ENCODE peak calls at places on chromosome 7, in eight cellular contexts. A is K562, Q is upper lobe of right lung, Z is right lobe of liver, C is cardiac muscle cell, L is PC-3, U is endodermal cell, O is MM.1S. B is an unnamed sample.

GRCh38 chr7:5429857-5430611 is 6.4 kb upstream of the TNRC18 start:
- DNase-seq in Q (no peak), U (peak; percentile 81), O (no peak), A (no peak), C (peak; percentile 49), Z (peak; percentile 71), L (peak; percentile 69), B (peak; percentile 56)

GRCh38 chr7:143145-143751 is 49.1 kb upstream of the FAM20C start:
- DNase-seq in A (no peak), O (no peak), L (no peak), C (no peak), Q (peak; percentile 56), Z (no peak), U (no peak), B (no peak)

GRCh38 chr7:50812847-50813475 is 30.3 kb upstream of the GRB10 start:
- DNase-seq in C (peak; percentile 60), Z (peak; percentile 77), L (peak; percentile 90), Q (peak; percentile 78), A (no peak), U (peak; percentile 61), O (no peak), B (peak; percentile 81)

GRCh38 chr7:132450188-132450587 is 126.1 kb downstream of the PLXNA4 start:
- DNase-seq in O (no peak), L (no peak), U (no peak), C (no peak), Z (no peak), Q (no peak), A (no peak), B (no peak)

GRCh38 chr7:55163733-55164132 is 144.9 kb downstream of the EGFR start:
- DNase-seq in Z (no peak), O (no peak), L (no peak), U (no peak), Q (no peak), A (no peak), C (peak; percentile 14), B (no peak)

GRCh38 chr7:5559586-5559985 is 136.0 kb upstream of the TNRC18 start:
- DNase-seq in C (no peak), L (no peak), O (no peak), U (no peak), Z (no peak), A (peak; percentile 3), Q (no peak), B (no peak)

GRCh38 chr7:1340031-1340430 is 107.4 kb downstream of the UNCX start:
- DNase-seq in A (no peak), Q (no peak), C (no peak), O (no peak), U (no peak), Z (no peak), L (no peak), B (no peak)

GRCh38 chr7:80414331-80414730 is 97.5 kb downstream of the GNAT3 start:
- DNase-seq in U (no peak), A (no peak), O (no peak), Q (no peak), C (no peak), L (no peak), Z (no peak), B (no peak)

GRCh38 chr7:35015346-35015859 is 21.9 kb downstream of the DPY19L1 start:
- DNase-seq in L (no peak), A (no peak), Q (no peak), U (peak; percentile 73), Z (no peak), C (no peak), O (no peak), B (no peak)

GRCh38 chr7:100022621-100023020 is 7.2 kb downstream of the ZKSCAN1 start:
- DNase-seq in A (no peak), Q (peak; percentile 5), O (no peak), Z (peak; percentile 51), U (no peak), L (peak; percentile 48), C (no peak), B (no peak)

GRCh38 chr7:80630611-80631010 is 7.8 kb upstream of the CD36 start:
- DNase-seq in C (no peak), A (no peak), O (no peak), U (no peak), L (no peak), Z (no peak), Q (no peak), B (no peak)

GRCh38 chr7:108347616-108348015 is 108.6 kb downstream of the NRCAM start:
- DNase-seq in U (peak; percentile 92), Z (no peak), L (peak; percentile 49), Q (no peak), A (no peak), O (no peak), C (peak; percentile 79), B (no peak)

GRCh38 chr7:81833401-81833800 is 63.6 kb upstream of the HGF start:
- DNase-seq in Z (no peak), L (no peak), C (no peak), U (no peak), O (peak; percentile 15), A (no peak), Q (no peak), B (no peak)

GRCh38 chr7:151440799-151441443 is 980 bp upstream of the CRYGN start:
- DNase-seq in O (no peak), U (no peak), L (no peak), Z (no peak), A (no peak), C (no peak), Q (peak; percentile 48), B (no peak)

GRCh38 chr7:106155027-106155426 is 42.9 kb upstream of the SYPL1 start:
- DNase-seq in Q (no peak), L (no peak), U (peak; percentile 0), C (no peak), Z (no peak), O (no peak), A (no peak), B (no peak)

GRCh38 chr7:39186131-39186530 is 208.4 kb downstream of the POU6F2 start:
- DNase-seq in Z (no peak), O (no peak), C (peak; percentile 11), A (no peak), Q (no peak), L (no peak), U (no peak), B (no peak)

GRCh38 chr7:1646957-1647891 is 22.9 kb upstream of the ELFN1 start:
- DNase-seq in O (no peak), U (peak; percentile 37), L (no peak), A (no peak), Z (no peak), Q (no peak), C (no peak), B (peak; percentile 40)

GRCh38 chr7:135808206-135808605 is 59.6 kb upstream of the FAM180A start:
- DNase-seq in U (no peak), C (no peak), A (no peak), L (no peak), Q (no peak), Z (no peak), O (no peak), B (no peak)

GRCh38 chr7:11716185-11716584 is 115.8 kb downstream of the THSD7A start:
- DNase-seq in U (no peak), L (peak; percentile 80), C (no peak), A (no peak), O (no peak), Z (peak; percentile 25), Q (no peak), B (peak; percentile 13)

GRCh38 chr7:22787936-22788335 is 34.7 kb downstream of the TOMM7 start:
- DNase-seq in O (no peak), Q (no peak), Z (no peak), C (no peak), L (no peak), A (no peak), U (no peak), B (no peak)

GRCh38 chr7:81267508-81267907 is 348.7 kb upstream of the SEMA3C start:
- DNase-seq in U (no peak), Q (no peak), A (no peak), O (no peak), C (no peak), Z (no peak), L (peak; percentile 64), B (no peak)

GRCh38 chr7:47301078-47301477 is 280.8 kb downstream of the TNS3 start:
- DNase-seq in Z (no peak), L (no peak), U (peak; percentile 86), Q (no peak), A (no peak), C (no peak), O (no peak), B (no peak)
- TF ChIP-seq CTCF in Z (no peak), L (no peak), U (peak; percentile 65), Q (no peak), A (peak; percentile 11), C (no peak), O (no peak), B (no peak)

DNA sequence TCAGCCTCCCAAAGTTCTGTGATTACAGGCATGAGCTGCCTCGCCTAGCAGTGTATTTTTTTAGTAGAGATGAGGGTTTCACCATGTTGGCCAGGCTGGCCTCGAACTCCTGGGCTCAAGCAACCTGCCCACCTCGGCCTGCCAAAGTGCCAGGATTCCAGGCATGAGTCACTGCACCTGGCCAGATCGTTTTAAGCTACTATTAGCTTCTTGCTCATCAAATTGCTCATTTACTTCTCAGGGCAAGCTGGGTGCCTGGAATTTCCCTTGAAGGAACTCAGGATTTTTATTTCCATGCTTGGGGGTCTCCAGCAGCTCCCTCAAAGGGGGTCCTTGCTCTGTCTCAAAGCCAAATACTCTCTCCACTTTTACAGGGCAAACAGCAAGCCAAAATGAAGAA is 798.0 kb upstream of the AUTS2 start:
- DNase-seq in A (no peak), L (no peak), Z (no peak), O (no peak), C (no peak), Q (no peak), U (no peak), B (no peak)
- H3K27ac ChIP-seq in A (no peak overlapping the region), L (no peak overlapping the region), Z (no peak overlapping the region), O (no peak overlapping the region), C (no peak overlapping the region), Q (no peak overlapping the region), U (no peak overlapping the region), B (no peak overlapping the region)

GRCh38 chr7:102295346-102296178 is 8.9 kb downstream of the SH2B2 start:
- DNase-seq in C (peak; percentile 40), Z (no peak), Q (no peak), A (no peak), U (no peak), O (no peak), L (no peak), B (no peak)

GRCh38 chr7:102291916-102292267 is 5.2 kb downstream of the SH2B2 start:
- DNase-seq in Z (no peak), A (no peak), Q (no peak), C (no peak), O (no peak), U (no peak), L (no peak), B (no peak)

GRCh38 chr7:102291056-102291915 is 4.6 kb downstream of the SH2B2 start:
- DNase-seq in U (no peak), Z (no peak), O (peak; percentile 79), L (no peak), A (no peak), Q (no peak), C (no peak), B (no peak)

GRCh38 chr7:102294589-102294988 is 7.9 kb downstream of the SH2B2 start:
- DNase-seq in A (no peak), Q (no peak), L (no peak), O (no peak), U (no peak), C (no peak), Z (no peak), B (no peak)

GRCh38 chr7:102292813-102293798 is 6.4 kb downstream of the SH2B2 start:
- DNase-seq in U (peak; percentile 61), Q (no peak), L (no peak), Z (no peak), O (no peak), A (peak; percentile 93), C (no peak), B (no peak)
- H3K4me3 ChIP-seq in U (no peak overlapping the region), Q (no peak overlapping the region), L (no peak overlapping the region), Z (no peak overlapping the region), O (no peak overlapping the region), A (no peak overlapping the region), C (peak overlapping the region; percentile 22), B (no peak overlapping the region)

GRCh38 chr7:128206017-128206746 is 34.9 kb upstream of the LEP start:
- DNase-seq in U (peak; percentile 58), C (no peak), Z (no peak), Q (no peak), O (no peak), L (no peak), A (no peak), B (no peak)
- TF ChIP-seq CTCF in U (peak; percentile 57), C (no peak), Z (no peak), Q (no peak), O (no peak), L (no peak), A (no peak), B (no peak)

B was measured in left ventricle myocardium inferior.